ENCODE peak calls at places on chromosomes 12 and 14, in nine cellular contexts. B is tibial nerve; M is effector memory CD4-positive, alpha-beta T cell; N is thoracic aorta; G is neuronal stem cell; L is neural progenitor cell; C is A549; I is aorta; S is suprapubic skin. T is an unnamed sample.

GRCh38 chr12:110105961-110106540 is 18.1 kb upstream of the IFT81 start:
- DNase-seq in B (no peak), M (no peak), N (no peak), G (no peak), L (no peak), C (no peak), I (no peak), S (no peak), T (no peak)

GRCh38 chr14:77498984-77499527 is 440 bp upstream of the ISM2 start:
- DNase-seq in B (no peak), M (no peak), N (no peak), G (peak; percentile 27), L (peak; percentile 76), C (no peak), I (no peak), S (no peak), T (no peak)

GRCh38 chr14:77142289-77142814 is 761 bp upstream of the ZDHHC22 start:
- DNase-seq in B (no peak), M (no peak), N (no peak), G (no peak), L (peak; percentile 77), C (no peak), I (no peak), S (no peak), T (no peak)

GRCh38 chr14:69953266-69953905 is 74.2 kb downstream of the SMOC1 start:
- DNase-seq in B (no peak), M (no peak), N (no peak), G (no peak), L (no peak), C (no peak), I (no peak), S (no peak), T (no peak)

GRCh38 chr14:61296707-61297502 is 15.8 kb upstream of the TMEM30B start:
- DNase-seq in B (peak; percentile 41), M (no peak), N (no peak), G (no peak), L (no peak), C (peak; percentile 35), I (no peak), S (no peak), T (no peak)

GRCh38 chr12:4030938-4031702 is 157.9 kb upstream of the PARP11 start:
- DNase-seq in B (peak; percentile 77), M (peak; percentile 47), N (peak; percentile 70), G (peak; percentile 95), L (peak; percentile 98), C (peak; percentile 95), I (peak; percentile 95), S (peak; percentile 92), T (peak; percentile 91)

GRCh38 chr14:36450550-36450949 is 69.5 kb downstream of the NKX2-1 start:
- DNase-seq in B (no peak), M (no peak), N (no peak), G (no peak), L (peak; percentile 23), C (no peak), I (no peak), S (no peak), T (no peak)

GRCh38 chr12:27859648-27860047 is 79.6 kb upstream of the MANSC4 start:
- DNase-seq in B (no peak), M (no peak), N (no peak), G (no peak), L (no peak), C (no peak), I (no peak), S (no peak), T (no peak)

GRCh38 chr12:128644664-128645296 is 179.0 kb downstream of the SLC15A4 start:
- DNase-seq in B (peak; percentile 9), M (no peak), N (no peak), G (peak; percentile 39), L (peak; percentile 69), C (peak; percentile 19), I (no peak), S (no peak), T (no peak)

DNA sequence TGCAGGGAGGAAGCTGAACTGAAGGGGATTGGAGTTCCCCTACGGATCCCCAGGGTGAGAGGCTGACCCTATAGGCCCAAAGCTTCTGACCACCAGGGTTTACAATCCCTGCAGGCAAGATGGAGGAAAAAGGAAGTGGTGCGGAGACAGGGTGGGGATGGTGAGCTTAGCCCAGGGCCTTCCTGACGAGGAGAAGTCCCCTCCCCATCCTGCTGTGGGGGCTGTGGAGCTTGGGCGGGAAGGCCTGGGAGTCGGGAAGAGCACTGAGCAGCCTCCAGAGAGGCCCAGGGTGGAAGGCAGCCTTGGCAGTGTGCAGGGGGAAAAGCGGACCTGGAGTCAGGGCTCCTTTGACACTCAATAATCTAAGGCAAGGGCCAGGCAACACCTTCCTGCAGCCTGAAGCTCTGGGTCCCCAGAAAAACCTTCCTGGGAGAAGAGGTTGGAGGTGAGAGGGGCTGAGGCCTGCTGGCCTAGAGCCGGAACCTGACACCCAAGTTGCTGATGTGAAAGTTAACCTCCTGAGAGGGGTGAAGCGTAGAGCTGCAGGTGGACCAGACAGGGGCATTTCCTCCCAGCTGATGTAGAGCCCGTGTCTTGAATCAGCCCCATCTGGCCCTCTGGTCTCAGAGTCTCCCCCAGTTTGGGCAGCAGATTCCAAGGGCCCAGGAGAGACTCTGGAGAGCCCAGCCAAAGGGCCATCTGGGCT is 6.1 kb downstream of the HDAC7 start:
- DNase-seq in B (no peak), M (no peak), N (no peak), G (peak; percentile 45), L (peak; percentile 53), C (peak; percentile 58), I (peak; percentile 64), S (no peak), T (no peak)
- H3K4me1 ChIP-seq in B (peaks cover 100% of the 10 kb centered on the region), M (peaks cover 92% of the 10 kb centered on the region), N (peaks cover 81% of the 10 kb centered on the region), G (peaks cover 62% of the 10 kb centered on the region), L (peaks cover 49% of the 10 kb centered on the region), C (peaks cover 92% of the 10 kb centered on the region), I (peaks cover 9% of the 10 kb centered on the region), S (peaks cover 97% of the 10 kb centered on the region), T (peaks cover 69% of the 10 kb centered on the region)

DNA sequence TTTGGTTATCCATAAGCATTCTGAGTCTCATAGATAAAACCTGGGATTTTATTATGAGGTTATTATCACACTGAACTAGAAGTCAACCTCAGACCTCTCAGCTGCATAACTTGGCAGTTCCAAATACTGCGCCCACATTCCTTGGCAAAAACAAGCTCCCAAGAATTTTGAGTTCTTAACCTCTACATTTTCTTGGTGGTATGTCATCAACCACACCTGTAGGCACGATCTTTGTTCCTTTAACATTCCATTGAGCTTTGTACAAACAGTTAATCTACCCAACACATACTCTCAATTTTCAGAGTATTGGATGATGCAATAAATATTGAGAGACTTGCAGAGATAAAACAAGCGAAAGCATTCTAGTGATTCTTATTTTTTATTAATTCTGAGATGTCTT is 371.8 kb upstream of the PRICKLE1 start:
- DNase-seq in B (no peak), M (no peak), N (no peak), G (no peak), L (no peak), C (peak; percentile 44), I (no peak), S (no peak), T (no peak)
- H3K4me1 ChIP-seq in B (peaks cover 20% of the 10 kb centered on the region), M (no peaks in the 10 kb centered on the region), N (no peaks in the 10 kb centered on the region), G (no peaks in the 10 kb centered on the region), L (no peaks in the 10 kb centered on the region), C (peaks cover 47% of the 10 kb centered on the region), I (no peaks in the 10 kb centered on the region), S (peaks cover 15% of the 10 kb centered on the region), T (no peaks in the 10 kb centered on the region)

GRCh38 chr12:113099764-113100163 is 35.8 kb downstream of the RASAL1 start:
- DNase-seq in B (no peak), M (no peak), N (no peak), G (no peak), L (no peak), C (no peak), I (peak; percentile 27), S (no peak), T (no peak)

GRCh38 chr12:113096675-113097461 is 38.7 kb downstream of the RASAL1 start:
- DNase-seq in B (no peak), M (no peak), N (no peak), G (no peak), L (no peak), C (no peak), I (peak; percentile 36), S (no peak), T (no peak)

GRCh38 chr12:113097716-113098427 is 37.7 kb downstream of the RASAL1 start:
- DNase-seq in B (peak; percentile 44), M (no peak), N (no peak), G (peak; percentile 40), L (peak; percentile 74), C (no peak), I (peak; percentile 64), S (no peak), T (no peak)

GRCh38 chr12:113099364-113099763 is 36.2 kb downstream of the RASAL1 start:
- DNase-seq in B (no peak), M (no peak), N (no peak), G (no peak), L (no peak), C (no peak), I (peak; percentile 25), S (no peak), T (no peak)

DNA sequence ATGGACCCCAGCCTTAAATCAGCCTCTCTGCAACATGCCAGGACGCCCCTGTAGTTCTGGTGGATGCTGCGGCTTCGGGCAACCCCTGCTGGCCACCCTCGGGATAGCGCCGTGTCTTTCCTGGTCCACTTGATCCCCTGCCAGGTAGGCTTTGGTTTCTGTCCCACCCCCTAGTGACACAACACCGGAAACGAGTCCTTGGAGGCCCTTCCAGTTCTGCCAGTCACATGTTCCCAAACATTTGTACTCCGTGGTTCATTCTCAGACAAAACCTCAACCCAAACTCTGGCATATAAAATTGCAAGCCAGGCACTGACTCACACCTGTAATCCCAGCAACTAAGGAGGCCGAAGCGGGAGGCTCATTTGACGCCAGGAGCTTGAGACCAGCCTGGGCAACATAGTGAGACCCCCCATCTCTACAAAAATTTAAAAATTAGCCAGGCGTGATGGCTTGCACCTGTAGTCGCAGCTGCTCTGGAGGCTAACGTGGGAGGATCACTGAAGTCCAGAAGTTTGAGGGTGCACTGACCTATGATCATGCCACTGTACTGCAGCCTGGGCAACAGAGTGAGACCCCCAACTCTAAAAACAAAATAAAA is 37.0 kb downstream of the RASAL1 start:
- DNase-seq in B (peak; percentile 93), M (peak; percentile 24), N (peak; percentile 76), G (peak; percentile 56), L (peak; percentile 82), C (peak; percentile 95), I (peak; percentile 82), S (peak; percentile 91), T (peak; percentile 88)
- H3K4me1 ChIP-seq in B (peaks cover 17% of the 10 kb centered on the region), M (peaks cover 2% of the 10 kb centered on the region), N (no peaks in the 10 kb centered on the region), G (peaks cover 8% of the 10 kb centered on the region), L (peaks cover 9% of the 10 kb centered on the region), C (peaks cover 5% of the 10 kb centered on the region), I (no peaks in the 10 kb centered on the region), S (peaks cover 15% of the 10 kb centered on the region), T (no peaks in the 10 kb centered on the region)

DNA sequence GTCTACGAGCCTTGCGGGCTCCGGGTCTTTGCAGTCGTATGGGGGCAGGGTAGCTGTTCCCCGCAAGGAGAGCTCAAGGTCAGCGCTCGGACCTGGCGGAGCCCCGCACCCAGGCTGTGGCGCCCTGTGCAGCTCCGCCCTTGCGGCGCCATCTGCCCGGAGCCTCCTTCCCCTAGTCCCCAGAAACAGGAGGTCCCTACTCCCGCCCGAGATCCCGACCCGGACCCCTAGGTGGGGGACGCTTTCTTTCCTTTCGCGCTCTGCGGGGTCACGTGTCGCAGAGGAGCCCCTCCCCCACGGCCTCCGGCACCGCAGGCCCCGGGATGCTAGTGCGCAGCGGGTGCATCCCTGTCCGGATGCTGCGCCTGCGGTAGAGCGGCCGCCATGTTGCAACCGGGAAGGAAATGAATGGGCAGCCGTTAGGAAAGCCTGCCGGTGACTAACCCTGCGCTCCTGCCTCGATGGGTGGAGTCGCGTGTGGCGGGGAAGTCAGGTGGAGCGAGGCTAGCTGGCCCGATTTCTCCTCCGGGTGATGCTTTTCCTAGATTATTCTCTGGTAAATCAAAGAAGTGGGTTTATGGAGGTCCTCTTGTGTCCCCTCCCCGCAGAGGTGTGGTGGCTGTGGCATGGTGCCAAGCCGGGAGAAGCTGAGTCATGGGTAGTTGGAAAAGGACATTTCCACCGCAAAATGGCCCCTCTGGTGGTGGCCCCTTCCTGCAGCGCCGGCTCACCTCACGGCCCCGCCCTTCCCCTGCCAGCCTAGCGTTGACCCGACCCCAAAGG is 788 bp downstream of the GAPDH start:
- DNase-seq in B (peak; percentile 51), M (peak; percentile 74), N (no peak), G (peak; percentile 71), L (peak; percentile 86), C (peak; percentile 64), I (peak; percentile 88), S (peak; percentile 93), T (peak; percentile 85)
- H3K4me1 ChIP-seq in B (peaks cover 65% of the 10 kb centered on the region), M (peaks cover 59% of the 10 kb centered on the region), N (peaks cover 26% of the 10 kb centered on the region), G (peaks cover 26% of the 10 kb centered on the region), L (peaks cover 30% of the 10 kb centered on the region), C (peaks cover 58% of the 10 kb centered on the region), I (no peaks in the 10 kb centered on the region), S (peaks cover 62% of the 10 kb centered on the region), T (peaks cover 53% of the 10 kb centered on the region)

T was measured in psoas muscle.